ENCODE peak calls at places on chromosomes 11 and 22, in eight cellular contexts. W, P, S, N, F, Z, V and C are unnamed samples.

GRCh38 chr22:50502096-50502495 is 5.4 kb downstream of the LMF2 start:
- DNase-seq in W (no peak), P (no peak), S (no peak), N (no peak), F (no peak), Z (no peak), V (no peak), C (no peak)

GRCh38 chr11:114059278-114059983 is at the start of gene ZBTB16:
- DNase-seq in W (peak), P (no peak), S (no peak), N (peak), F (no peak), Z (peak), V (peak), C (peak)

GRCh38 chr11:12587333-12587997 is 86.8 kb upstream of the TEAD1 start:
- DNase-seq in W (no peak), P (no peak), S (peak), N (peak), F (peak), Z (no peak), V (peak), C (peak)

GRCh38 chr11:3021125-3021524 is 29.0 kb upstream of the NAP1L4 start:
- DNase-seq in W (no peak), P (no peak), S (peak), N (peak), F (no peak), Z (no peak), V (peak), C (peak)

GRCh38 chr11:84437129-84438123 is 1151.3 kb upstream of the CCDC90B start:
- DNase-seq in W (peak), P (no peak), S (no peak), N (no peak), F (no peak), Z (peak), V (no peak), C (peak)

GRCh38 chr11:93537022-93537421 is 6.2 kb downstream of the SMCO4 start:
- DNase-seq in W (no peak), P (no peak), S (no peak), N (no peak), F (no peak), Z (peak), V (no peak), C (no peak)

GRCh38 chr11:78420796-78421209 is 3.2 kb upstream of the GAB2 start:
- DNase-seq in W (peak), P (no peak), S (peak), N (no peak), F (peak), Z (no peak), V (peak), C (peak)

GRCh38 chr11:47185305-47186075 is 744 bp downstream of the PACSIN3 start:
- DNase-seq in W (peak), P (peak), S (peak), N (peak), F (no peak), Z (peak), V (peak), C (peak)

GRCh38 chr22:29983296-29983917 is 96.9 kb upstream of the HORMAD2 start:
- DNase-seq in W (no peak), P (no peak), S (no peak), N (no peak), F (no peak), Z (no peak), V (no peak), C (no peak)

GRCh38 chr11:122917311-122917710 is 34.8 kb downstream of the JHY start:
- DNase-seq in W (no peak), P (no peak), S (peak), N (peak), F (peak), Z (peak), V (no peak), C (peak)

GRCh38 chr11:20991471-20991870 is 322.1 kb downstream of the NELL1 start:
- DNase-seq in W (no peak), P (no peak), S (no peak), N (no peak), F (no peak), Z (no peak), V (no peak), C (no peak)

GRCh38 chr11:57424802-57425564 is 1.9 kb downstream of the SLC43A3 start:
- DNase-seq in W (peak), P (peak), S (peak), N (no peak), F (peak), Z (no peak), V (peak), C (peak)

GRCh38 chr11:66878554-66878953 is 21.7 kb downstream of the LRFN4 start:
- DNase-seq in W (no peak), P (no peak), S (no peak), N (no peak), F (no peak), Z (no peak), V (peak), C (peak)

GRCh38 chr22:48921411-48921903 is 906.2 kb downstream of the BRD1 start:
- DNase-seq in W (no peak), P (no peak), S (no peak), N (no peak), F (no peak), Z (no peak), V (no peak), C (no peak)

GRCh38 chr11:17219016-17219415 is 11.2 kb upstream of the PIK3C2A start:
- DNase-seq in W (no peak), P (no peak), S (no peak), N (no peak), F (no peak), Z (no peak), V (no peak), C (no peak)

GRCh38 chr11:11984563-11984962 is 23.9 kb downstream of the DKK3 start:
- DNase-seq in W (no peak), P (no peak), S (no peak), N (no peak), F (no peak), Z (no peak), V (no peak), C (no peak)

GRCh38 chr22:35192121-35192918 is 65.0 kb upstream of the HMGXB4 start:
- DNase-seq in W (no peak), P (no peak), S (peak), N (no peak), F (no peak), Z (no peak), V (no peak), C (peak)

GRCh38 chr22:48391171-48391711 is 1436.4 kb downstream of the BRD1 start:
- DNase-seq in W (no peak), P (peak), S (no peak), N (no peak), F (no peak), Z (no peak), V (no peak), C (no peak)

GRCh38 chr22:26671317-26672059 is 14.1 kb downstream of the MIAT start:
- DNase-seq in W (peak), P (peak), S (peak), N (peak), F (no peak), Z (peak), V (no peak), C (peak)

GRCh38 chr11:67285541-67286498 is 3.3 kb upstream of the ANKRD13D start:
- DNase-seq in W (peak), P (no peak), S (no peak), N (no peak), F (no peak), Z (peak), V (no peak), C (no peak)

GRCh38 chr11:17915500-17916143 is 97.2 kb downstream of the SERGEF start:
- DNase-seq in W (no peak), P (no peak), S (no peak), N (no peak), F (peak), Z (no peak), V (no peak), C (no peak)

GRCh38 chr11:75275581-75275980 is 35.0 kb downstream of the TPBGL start:
- DNase-seq in W (peak), P (peak), S (no peak), N (no peak), F (no peak), Z (no peak), V (no peak), C (no peak)

GRCh38 chr11:120555433-120555773 is 43.9 kb downstream of the GRIK4 start:
- DNase-seq in W (no peak), P (no peak), S (no peak), N (no peak), F (no peak), Z (no peak), V (no peak), C (no peak)

GRCh38 chr22:23478175-23478574 is 101.9 kb downstream of the IGLL1 start:
- DNase-seq in W (no peak), P (no peak), S (peak), N (no peak), F (no peak), Z (no peak), V (no peak), C (peak)

GRCh38 chr22:39520874-39521857 is 804 bp downstream of the ATF4 start:
- DNase-seq in W (peak), P (no peak), S (peak), N (peak), F (peak), Z (peak), V (peak), C (peak)

GRCh38 chr22:32661296-32661695 is 140.2 kb upstream of the TIMP3 start:
- DNase-seq in W (no peak), P (no peak), S (peak), N (peak), F (peak), Z (no peak), V (peak), C (no peak)

GRCh38 chr22:38718414-38718813 is 12.7 kb downstream of the GTPBP1 start:
- DNase-seq in W (peak), P (no peak), S (peak), N (peak), F (peak), Z (peak), V (peak), C (peak)

DNA sequence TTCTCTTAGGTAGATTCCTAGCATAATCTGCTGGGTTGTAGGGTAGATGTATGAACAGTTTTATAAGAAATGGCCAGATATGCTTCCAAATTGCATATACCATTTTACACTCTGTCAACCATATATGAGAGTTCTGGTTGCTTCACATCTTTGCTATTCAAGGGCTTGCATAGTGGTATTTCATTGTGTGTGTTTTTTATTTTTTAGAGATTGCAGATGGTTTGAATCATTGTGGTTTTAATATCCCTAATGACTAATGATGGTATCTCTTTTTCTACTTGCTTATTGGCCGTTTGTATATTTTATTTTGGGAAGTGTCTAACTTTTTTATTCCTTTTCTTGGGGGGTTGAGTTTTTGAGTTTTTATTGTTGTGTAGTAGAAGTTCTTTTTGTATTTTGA is 26.9 kb downstream of the RNF214 start:
- DNase-seq in W (no peak), P (no peak), S (peak), N (no peak), F (peak), Z (no peak), V (peak), C (no peak)
- TF ChIP-seq CTCF in W (no peak), P (no peak), S (no peak), N (no peak), F (no peak), Z (no peak), V (no peak), C (no peak)

GRCh38 chr11:130891326-130891725 is 25.0 kb downstream of the SNX19 start:
- DNase-seq in W (no peak), P (no peak), S (no peak), N (no peak), F (peak), Z (no peak), V (peak), C (peak)
- TF ChIP-seq CTCF in W (no peak), P (no peak), S (no peak), N (no peak), F (no peak), Z (no peak), V (no peak), C (no peak)

GRCh38 chr22:46797355-46797754 is 34.9 kb downstream of the TBC1D22A start:
- DNase-seq in W (no peak), P (peak), S (peak), N (peak), F (no peak), Z (no peak), V (peak), C (peak)
- TF ChIP-seq CTCF in W (no peak), P (peak), S (peak), N (no peak), F (peak), Z (no peak), V (peak), C (no peak)

GRCh38 chr11:82043316-82043715 is 690.3 kb downstream of the FAM181B start:
- DNase-seq in W (no peak), P (no peak), S (no peak), N (no peak), F (peak), Z (no peak), V (peak), C (no peak)

GRCh38 chr11:82041764-82042163 is 691.9 kb downstream of the FAM181B start:
- DNase-seq in W (no peak), P (no peak), S (no peak), N (no peak), F (no peak), Z (no peak), V (no peak), C (no peak)

DNA sequence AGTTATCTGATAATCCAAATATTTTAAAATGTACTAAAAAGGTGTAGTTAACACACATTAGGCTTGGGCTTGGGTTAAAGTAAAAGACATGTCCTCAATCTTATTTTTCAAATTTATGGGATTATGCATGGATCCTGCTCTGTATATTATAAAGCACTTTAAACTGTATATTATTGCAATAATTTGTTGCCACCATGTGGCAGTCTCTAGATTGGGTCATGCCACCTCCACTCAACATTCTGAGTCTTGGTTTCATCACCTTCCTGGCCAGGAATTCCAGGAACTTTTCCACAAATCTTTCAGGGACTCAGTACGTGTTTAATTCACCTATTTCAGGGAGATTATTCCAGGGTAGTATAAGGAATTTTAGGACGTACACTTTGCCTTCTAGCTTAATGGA is 695.5 kb downstream of the FAM181B start:
- DNase-seq in W (no peak), P (no peak), S (no peak), N (no peak), F (no peak), Z (no peak), V (no peak), C (peak)
- TF ChIP-seq CTCF in W (no peak), P (peak), S (peak), N (no peak), F (no peak), Z (no peak), V (no peak), C (no peak)

GRCh38 chr11:110249066-110249465 is 47.3 kb downstream of the RDX start:
- DNase-seq in W (no peak), P (no peak), S (no peak), N (no peak), F (no peak), Z (no peak), V (peak), C (peak)
- TF ChIP-seq CTCF in W (peak), P (peak), S (peak), N (peak), F (no peak), Z (no peak), V (peak), C (no peak)

DNA sequence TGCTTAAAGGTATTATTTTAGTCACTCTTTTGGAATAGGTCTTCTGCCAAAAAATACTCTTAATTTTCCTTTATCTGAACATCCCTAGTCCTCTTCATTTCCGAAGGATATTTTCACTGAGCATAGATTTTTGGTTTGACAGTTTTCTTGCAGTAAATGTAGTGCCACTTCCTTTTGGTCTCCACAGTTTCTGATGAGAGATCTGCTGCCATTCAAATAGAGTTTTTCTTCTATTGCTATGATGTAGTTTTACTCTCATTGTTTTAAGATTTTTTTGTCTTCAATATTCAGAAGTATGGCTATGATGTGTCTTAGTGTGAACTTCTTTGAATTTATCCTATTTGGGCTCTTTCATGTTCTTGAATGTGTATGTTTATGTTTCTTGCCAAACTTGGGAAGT is 281.1 kb upstream of the SORL1-AS1 start:
- DNase-seq in W (no peak), P (no peak), S (no peak), N (no peak), F (no peak), Z (no peak), V (peak), C (no peak)
- TF ChIP-seq CTCF in W (no peak), P (no peak), S (no peak), N (no peak), F (no peak), Z (no peak), V (no peak), C (no peak)

GRCh38 chr22:43828711-43829447 is 16.8 kb upstream of the EFCAB6 start:
- DNase-seq in W (peak), P (no peak), S (no peak), N (no peak), F (peak), Z (no peak), V (peak), C (no peak)
- TF ChIP-seq CTCF in W (no peak), P (no peak), S (no peak), N (no peak), F (no peak), Z (no peak), V (peak), C (no peak)

DNA sequence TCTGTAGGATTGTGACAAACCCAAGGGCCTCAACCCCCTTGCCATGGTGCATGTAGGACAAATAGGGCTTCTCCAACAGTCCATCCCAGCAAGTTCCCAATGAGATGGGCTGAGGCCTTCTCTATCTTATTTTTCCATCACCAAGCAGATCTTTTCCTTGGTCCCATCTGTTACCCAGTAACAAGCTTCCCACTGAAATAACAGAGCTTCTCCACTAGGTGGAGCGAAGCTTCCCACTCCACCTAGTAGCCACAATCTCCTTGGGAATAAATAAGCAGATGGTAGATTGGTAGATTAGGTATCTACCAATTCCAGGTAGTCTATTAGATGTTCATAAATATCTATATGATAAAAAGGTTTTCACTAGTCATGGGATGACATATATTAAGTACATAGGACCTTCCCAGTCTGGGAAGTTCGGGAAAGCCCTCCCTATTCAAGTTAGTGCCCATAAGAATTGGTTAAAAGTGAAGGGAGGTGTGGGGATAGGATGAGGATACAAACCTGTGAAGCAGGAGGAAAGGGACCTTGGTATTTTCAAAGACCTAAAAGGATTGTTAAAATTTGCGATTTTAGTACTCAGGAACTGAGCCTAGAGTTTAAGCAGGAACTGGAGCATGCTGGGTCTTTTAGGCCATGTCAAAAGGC is 5.9 kb upstream of the OR52L1 start:
- DNase-seq in W (no peak), P (no peak), S (peak), N (peak), F (no peak), Z (no peak), V (peak), C (peak)
- TF ChIP-seq CTCF in W (peak), P (peak), S (peak), N (peak), F (no peak), Z (peak), V (peak), C (peak)

GRCh38 chr11:60767388-60767811 is 10.7 kb downstream of the MS4A15 start:
- DNase-seq in W (no peak), P (no peak), S (no peak), N (no peak), F (no peak), Z (no peak), V (no peak), C (no peak)
- TF ChIP-seq CTCF in W (peak), P (peak), S (no peak), N (peak), F (peak), Z (no peak), V (peak), C (no peak)

GRCh38 chr11:92224394-92225205 is at the start of gene FAT3:
- DNase-seq in W (peak), P (peak), S (peak), N (peak), F (peak), Z (no peak), V (peak), C (no peak)

GRCh38 chr11:92226331-92227232 is 2.0 kb downstream of the FAT3 start:
- DNase-seq in W (no peak), P (no peak), S (peak), N (no peak), F (peak), Z (peak), V (peak), C (no peak)

GRCh38 chr11:92225206-92225562 is 566 bp downstream of the FAT3 start:
- DNase-seq in W (no peak), P (peak), S (peak), N (no peak), F (no peak), Z (no peak), V (no peak), C (no peak)

GRCh38 chr11:92227233-92227593 is 2.6 kb downstream of the FAT3 start:
- DNase-seq in W (no peak), P (no peak), S (no peak), N (no peak), F (no peak), Z (no peak), V (no peak), C (no peak)

GRCh38 chr11:92225563-92226308 is 1.1 kb downstream of the FAT3 start:
- DNase-seq in W (no peak), P (peak), S (peak), N (no peak), F (peak), Z (no peak), V (peak), C (no peak)
- TF ChIP-seq CTCF in W (no peak), P (peak), S (no peak), N (no peak), F (peak), Z (no peak), V (peak), C (no peak)